ENCODE peak calls at places on chromosomes 16 and 17, in four cellular contexts. F, W, K and U are unnamed samples.

GRCh38 chr17:2054740-2055493 is at the start of gene HIC1:
- DNase-seq in F (peak), K (peak), W (peak), U (peak)

GRCh38 chr17:48933035-48933434 is 11.6 kb downstream of the SNF8 start:
- DNase-seq in F (no peak), W (no peak), K (no peak), U (no peak)

GRCh38 chr17:66123163-66123562 is 68.8 kb downstream of the CEP112 start:
- DNase-seq in W (no peak), K (no peak), F (peak), U (no peak)

GRCh38 chr16:10767127-10767526 is 23.5 kb downstream of the NUBP1 start:
- DNase-seq in K (no peak), F (no peak), W (no peak), U (no peak)

GRCh38 chr16:57444711-57445110 is 2.5 kb downstream of the CIAPIN1 start:
- DNase-seq in W (no peak), F (no peak), K (no peak), U (no peak)

GRCh38 chr17:59810894-59811153 is 81.9 kb downstream of the TUBD1 start:
- DNase-seq in W (no peak), F (no peak), K (no peak), U (no peak)

GRCh38 chr17:67619555-67619954 is 98.2 kb upstream of the NOL11 start:
- DNase-seq in W (no peak), K (no peak), F (no peak), U (no peak)

GRCh38 chr16:57257455-57258070 is 12.5 kb downstream of the ARL2BP start:
- DNase-seq in K (no peak), F (no peak), W (no peak), U (no peak)

GRCh38 chr17:2253768-2254406 is 49.7 kb downstream of the SMG6 start:
- DNase-seq in K (no peak), F (no peak), W (no peak), U (no peak)

GRCh38 chr16:1554826-1555445 is 21.5 kb downstream of the TMEM204 start:
- DNase-seq in F (no peak), K (peak), W (no peak), U (no peak)

GRCh38 chr16:56898847-56899246 is 33.1 kb upstream of the HERPUD1 start:
- DNase-seq in K (no peak), W (no peak), F (no peak), U (no peak)

GRCh38 chr17:50219939-50220465 is 18.6 kb upstream of the COL1A1 start:
- DNase-seq in F (no peak), K (no peak), W (no peak), U (no peak)